ENCODE peak calls at places on chromosomes 6 and 20, in six cellular contexts. V, Y, Q, T, K and J are unnamed samples.

GRCh38 chr20:23475395-23475794 is 15.5 kb upstream of the CST8 start:
- DNase-seq in T (no peak), K (no peak), Q (no peak), Y (no peak), V (no peak), J (no peak)

GRCh38 chr6:36621371-36621855 is 27.3 kb downstream of the SRSF3 start:
- DNase-seq in K (no peak), T (no peak), Y (no peak), V (no peak), Q (no peak), J (no peak)

GRCh38 chr6:117307655-117308054 is 42.3 kb downstream of the VGLL2 start:
- DNase-seq in V (no peak), Q (no peak), T (no peak), K (no peak), Y (no peak), J (no peak)

GRCh38 chr6:93423542-93423941 is 4.2 kb upstream of the EPHA7 start:
- DNase-seq in Q (no peak), T (no peak), K (peak), Y (no peak), V (no peak), J (peak)

GRCh38 chr6:127129281-127129680 is 10.8 kb downstream of the RSPO3 start:
- DNase-seq in K (no peak), Q (no peak), Y (no peak), T (no peak), V (no peak), J (no peak)

GRCh38 chr20:32823737-32824588 is 4.2 kb downstream of the MAPRE1 start:
- DNase-seq in T (no peak), Q (no peak), K (no peak), Y (no peak), V (no peak), J (no peak)

GRCh38 chr6:99333068-99333467 is 16.4 kb downstream of the FAXC start:
- DNase-seq in Y (no peak), K (peak), Q (no peak), T (no peak), V (no peak), J (peak)

GRCh38 chr6:69578366-69578890 is 218.4 kb downstream of the LMBRD1 start:
- DNase-seq in Q (no peak), Y (no peak), T (no peak), K (no peak), V (no peak), J (no peak)

GRCh38 chr6:165486183-165487137 is 176.6 kb downstream of the PDE10A start:
- DNase-seq in V (no peak), T (no peak), Y (no peak), K (no peak), Q (no peak), J (peak)

GRCh38 chr6:72783667-72784066 is 161.8 kb downstream of the KCNQ5 start:
- DNase-seq in V (no peak), Q (peak), T (no peak), Y (no peak), K (no peak), J (no peak)

GRCh38 chr20:37071481-37071911 is 24.3 kb downstream of the RBL1 start:
- DNase-seq in T (peak), Y (no peak), K (no peak), Q (peak), V (peak), J (peak)

GRCh38 chr6:134097114-134097707 is 44.8 kb upstream of the SLC2A12 start:
- DNase-seq in V (peak), Q (no peak), Y (peak), T (peak), K (peak), J (peak)

GRCh38 chr6:52340603-52340880 is 21.4 kb upstream of the PAQR8 start:
- DNase-seq in V (no peak), T (no peak), Y (no peak), K (no peak), Q (no peak), J (no peak)

GRCh38 chr6:132065556-132065955 is 114.4 kb upstream of the CCN2 start:
- DNase-seq in Q (no peak), Y (no peak), V (no peak), T (no peak), K (no peak), J (no peak)

GRCh38 chr20:46994341-46994740 is 99.7 kb downstream of the EYA2 start:
- DNase-seq in Y (no peak), Q (no peak), T (peak), V (no peak), K (peak), J (peak)

GRCh38 chr6:121549741-121550140 is 114.3 kb downstream of the GJA1 start:
- DNase-seq in T (no peak), K (no peak), Q (peak), Y (no peak), V (no peak), J (no peak)

GRCh38 chr6:117449549-117450439 is 24.1 kb upstream of the ROS1 start:
- DNase-seq in Q (no peak), T (peak), K (peak), Y (peak), V (peak), J (peak)

GRCh38 chr20:1418335-1418734 is 25.5 kb upstream of the FKBP1A start:
- DNase-seq in K (no peak), Q (no peak), V (no peak), Y (no peak), T (no peak), J (no peak)

GRCh38 chr20:5602346-5602745 is 147.9 kb upstream of the SHLD1 start:
- DNase-seq in Y (no peak), Q (no peak), T (no peak), V (no peak), K (no peak), J (no peak)

GRCh38 chr6:26087284-26088115 is at the start of gene HFE:
- DNase-seq in T (peak), K (peak), Y (peak), Q (no peak), V (peak), J (peak)

GRCh38 chr6:35077006-35077712 is 64.0 kb downstream of the TCP11 start:
- DNase-seq in V (no peak), Y (no peak), K (no peak), Q (no peak), T (no peak), J (no peak)

GRCh38 chr6:132929141-132929540 is 114.8 kb downstream of the RPS12 start:
- DNase-seq in Y (no peak), T (no peak), Q (no peak), K (no peak), V (no peak), J (no peak)

GRCh38 chr6:13480631-13481501 is 6.5 kb downstream of the GFOD1 start:
- DNase-seq in V (no peak), Q (no peak), Y (no peak), T (no peak), K (no peak), J (no peak)

GRCh38 chr6:43983632-43984031 is 143.6 kb downstream of the MRPL14 start:
- DNase-seq in V (no peak), T (no peak), Y (no peak), Q (no peak), K (no peak), J (no peak)

GRCh38 chr20:47785321-47785899 is at the start of gene SULF2:
- DNase-seq in T (no peak), Q (no peak), V (no peak), Y (peak), K (no peak), J (no peak)

GRCh38 chr20:50110141-50111047 is 2.6 kb downstream of the UBE2V1 start:
- DNase-seq in Q (no peak), K (peak), V (no peak), T (peak), Y (no peak), J (peak)

GRCh38 chr20:13819885-13820645 is 35.2 kb downstream of the NDUFAF5 start:
- DNase-seq in Q (no peak), Y (no peak), K (peak), V (no peak), T (no peak), J (peak)

GRCh38 chr6:41209547-41209951 is 8.6 kb upstream of the TREML2 start:
- DNase-seq in Y (no peak), Q (no peak), T (no peak), V (no peak), K (no peak), J (no peak)

GRCh38 chr6:130677312-130677711 is 149.9 kb upstream of the SMLR1 start:
- DNase-seq in Q (no peak), T (no peak), Y (no peak), V (no peak), K (no peak), J (peak)
- H3K4me3 ChIP-seq in Q (no peak), T (no peak), Y (no peak), V (no peak), K (no peak), J (no peak)

DNA sequence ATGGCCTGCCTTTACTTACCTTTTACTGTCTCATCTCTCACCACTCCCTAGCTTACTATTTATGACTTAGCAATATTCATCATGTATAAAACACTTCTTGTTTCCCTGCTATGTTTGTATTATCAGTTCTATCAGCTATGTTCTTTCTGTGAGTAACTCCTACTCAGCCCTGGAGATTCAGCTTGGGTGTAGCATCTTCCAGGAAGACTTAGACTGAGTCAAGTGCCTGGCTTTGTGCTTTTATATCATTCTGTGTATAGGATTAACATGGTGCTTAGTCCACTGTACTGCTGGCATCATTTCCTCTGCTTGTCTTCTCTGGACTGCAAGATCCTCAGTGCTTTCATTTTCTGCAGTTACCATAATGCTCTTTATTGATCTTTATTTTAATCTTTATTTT is 257.8 kb downstream of the BTBD3 start:
- DNase-seq in K (no peak), V (no peak), Y (no peak), T (no peak), Q (no peak), J (no peak)
- TF ChIP-seq CTCF in K (no peak), V (no peak), Y (no peak), T (no peak), Q (no peak), J (no peak)

DNA sequence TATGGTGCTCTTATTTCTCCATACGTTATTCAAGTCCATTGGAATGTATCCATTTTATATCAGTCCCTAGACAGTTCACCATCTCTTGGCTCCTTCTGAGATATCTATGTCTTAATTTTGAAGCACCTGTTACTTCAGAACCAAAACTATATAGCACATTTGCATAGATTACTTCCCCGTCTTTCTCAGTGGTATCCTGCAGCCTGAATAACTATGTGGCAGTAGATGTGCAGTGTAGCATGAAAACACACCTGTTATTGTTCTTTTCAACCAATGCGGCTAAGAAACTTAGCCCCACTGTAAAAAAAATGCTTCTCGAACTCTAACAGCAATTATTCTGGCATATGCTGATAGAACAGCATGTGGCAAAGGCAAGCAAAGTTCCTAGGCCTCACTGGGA is 1184.4 kb upstream of the ADGRB3 start:
- DNase-seq in T (no peak), Q (no peak), V (no peak), Y (no peak), K (peak), J (peak)
- H3K4me3 ChIP-seq in T (no peak), Q (no peak), V (no peak), Y (no peak), K (peak), J (no peak)

DNA sequence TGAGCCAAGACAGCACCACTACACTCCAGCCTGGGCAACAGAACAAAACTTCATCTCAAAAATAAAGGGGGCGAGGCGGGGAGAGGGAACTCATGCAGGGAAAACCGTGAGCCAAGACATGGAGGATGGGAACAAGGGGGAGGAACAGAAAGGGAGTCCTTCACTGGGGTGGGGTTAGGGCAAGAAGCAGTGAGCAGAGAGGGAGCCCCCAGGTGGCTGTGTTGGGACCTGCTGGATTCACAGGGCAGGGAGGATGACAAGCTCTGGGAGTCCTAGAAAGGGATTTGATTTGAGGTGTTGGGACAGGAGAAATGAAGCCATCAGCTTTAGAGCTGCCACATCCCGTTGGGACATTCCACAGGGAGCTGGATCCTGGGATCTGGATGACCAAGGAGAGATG is 90.6 kb upstream of the TOP1 start:
- DNase-seq in Q (no peak), Y (no peak), T (no peak), V (no peak), K (peak), J (no peak)
- TF ChIP-seq CTCF in Q (no peak), Y (no peak), T (no peak), V (no peak), K (peak), J (peak)

GRCh38 chr20:59005523-59006166 is 1.4 kb downstream of the CTSZ start:
- DNase-seq in V (no peak), K (peak), Y (no peak), T (no peak), Q (no peak), J (no peak)
- H3K4me3 ChIP-seq in V (peak), K (peak), Y (peak), T (peak), Q (peak), J (peak)

DNA sequence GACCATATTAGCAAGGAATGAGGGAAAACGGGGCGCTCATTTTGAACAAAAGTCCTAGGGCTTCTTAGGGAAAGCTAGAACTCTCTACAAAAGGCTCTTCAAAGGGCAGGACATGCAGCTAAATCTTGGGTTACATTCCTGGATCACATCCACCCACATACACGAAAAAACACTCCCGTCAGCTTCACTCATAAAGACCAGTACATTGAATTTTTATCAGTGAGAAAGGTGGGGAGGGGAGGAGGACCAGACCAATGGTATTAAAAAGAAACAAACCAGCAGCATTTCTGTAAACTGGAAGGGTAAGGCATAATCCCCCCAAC is 31.7 kb downstream of the MYLK4 start:
- DNase-seq in Q (no peak), V (no peak), Y (no peak), T (no peak), K (no peak), J (no peak)
- TF ChIP-seq CTCF in Q (no peak), V (no peak), Y (no peak), T (no peak), K (no peak), J (no peak)

DNA sequence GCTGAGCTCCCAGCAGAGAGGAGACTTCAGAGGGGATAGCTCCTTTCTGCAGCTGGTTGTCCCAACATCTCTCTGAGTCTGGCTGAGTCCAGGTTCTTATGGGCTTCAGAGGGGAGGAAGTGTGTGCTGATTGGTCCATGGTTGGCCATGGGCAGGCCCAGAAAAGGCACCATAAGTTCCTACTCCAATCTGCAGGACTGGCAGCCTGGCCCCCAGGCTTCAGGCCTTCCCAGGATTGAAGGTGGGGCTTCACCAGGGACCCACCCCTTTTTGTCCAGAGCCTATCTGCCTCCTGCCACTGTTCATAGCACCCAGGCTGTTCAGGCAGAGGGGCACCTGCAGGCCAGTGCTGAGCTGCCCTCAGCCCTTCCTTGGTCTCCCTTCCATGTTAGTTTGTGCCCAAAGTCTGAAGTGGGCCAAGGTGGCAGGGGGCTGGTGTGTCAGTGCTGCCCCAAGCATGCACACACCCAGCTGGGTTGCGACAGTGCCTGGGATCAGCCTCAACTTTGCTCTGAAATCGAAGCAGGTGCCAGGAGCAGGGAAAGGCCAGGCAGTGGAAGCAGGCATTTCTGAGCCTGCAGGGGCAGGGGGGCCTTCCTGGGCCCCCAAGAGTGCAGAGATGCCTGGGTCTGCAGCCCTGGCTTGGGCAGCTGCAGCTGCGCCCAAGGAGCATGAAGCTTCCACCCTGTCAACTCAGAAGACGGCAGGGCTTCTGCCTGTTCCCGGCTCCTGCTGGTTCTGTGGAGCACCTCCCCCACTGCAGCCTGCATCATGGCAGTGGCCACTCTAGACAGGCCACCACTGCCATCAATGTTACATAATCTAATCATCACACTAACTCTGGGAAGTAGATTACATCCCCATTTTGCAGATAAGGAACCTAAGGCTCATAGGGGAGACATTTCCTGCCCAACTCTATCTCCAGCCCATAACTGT is 21.4 kb upstream of the TOP1 start:
- DNase-seq in Q (no peak), V (no peak), K (no peak), Y (no peak), T (no peak), J (no peak)
- H3K4me3 ChIP-seq in Q (no peak), V (no peak), K (no peak), Y (no peak), T (no peak), J (no peak)

DNA sequence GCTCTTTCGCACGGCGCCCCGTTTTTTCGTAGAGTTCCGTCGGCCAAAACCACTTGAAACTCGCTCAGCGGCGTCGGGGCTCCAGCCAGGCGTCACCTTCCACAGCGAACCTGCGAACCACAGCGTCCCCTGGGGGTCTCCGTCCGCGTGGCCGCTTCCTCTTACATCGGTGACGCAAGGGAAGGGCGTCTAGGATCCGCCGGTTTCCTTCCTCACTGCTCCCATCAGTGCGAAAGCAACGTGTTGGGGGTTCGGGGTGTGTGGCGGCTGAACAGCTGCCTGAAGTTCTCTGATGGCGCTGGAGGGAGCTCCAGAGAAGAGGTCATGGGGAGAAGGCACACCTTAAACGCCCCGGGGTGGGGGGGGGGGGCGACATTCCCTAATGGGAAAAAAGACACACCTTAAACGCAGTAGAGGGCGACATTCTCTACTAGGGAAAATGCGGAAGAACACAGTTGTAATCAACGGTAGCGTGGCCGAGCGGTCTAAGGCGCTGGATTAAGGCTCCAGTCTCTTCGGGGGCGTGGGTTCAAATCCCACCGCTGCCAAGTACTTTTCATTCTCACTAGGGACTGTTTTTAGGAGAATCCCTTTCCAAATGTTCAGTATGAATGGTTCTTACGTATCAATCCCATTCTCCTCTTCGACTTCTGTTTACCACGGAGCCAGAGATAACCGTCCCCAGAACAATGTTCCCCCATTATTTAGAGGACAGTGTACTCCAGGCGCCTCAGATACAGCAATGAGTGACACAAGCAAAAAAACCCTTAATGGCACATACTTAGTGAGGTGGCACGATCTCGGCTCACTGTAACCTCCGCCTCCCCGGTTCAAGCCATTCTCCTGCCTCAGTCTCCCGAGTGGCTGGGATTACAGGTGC is 16.3 kb downstream of the ZNF311 start:
- DNase-seq in K (no peak), Q (no peak), T (peak), Y (peak), V (no peak), J (peak)
- TF ChIP-seq CTCF in K (no peak), Q (peak), T (peak), Y (peak), V (no peak), J (peak)

GRCh38 chr6:66962082-66962481 is 1255.1 kb upstream of the EYS start:
- DNase-seq in V (no peak), Y (no peak), Q (no peak), T (no peak), K (no peak), J (peak)
- H3K4me3 ChIP-seq in V (no peak), Y (no peak), Q (no peak), T (no peak), K (no peak), J (no peak)